ENCODE peak calls at places on chromosomes 4 and X, in six cellular contexts. U is islet precursor cell, S is lower lobe of right lung, W is left ventricle myocardium inferior, J is NCI-H1092, H is cardiac muscle cell. Q is an unnamed sample.
A peak's percentile ranks its signal among the peaks of the same experiment; 100 is the strongest.

GRCh38 chrX:39752820-39753219 is 344.9 kb downstream of the BCOR start:
- DNase-seq in S (no peak), J (peak; percentile 47), U (no peak), H (peak; percentile 70), W (no peak), Q (no peak)

GRCh38 chrX:119512145-119512800 is 44.0 kb downstream of the SLC25A5 start:
- DNase-seq in S (peak; percentile 65), U (peak; percentile 89), J (peak; percentile 66), W (peak; percentile 29), H (peak; percentile 81), Q (peak; percentile 89)

GRCh38 chrX:41031256-41031967 is 53.8 kb upstream of the USP9X start:
- DNase-seq in S (no peak), J (no peak), U (no peak), H (no peak), W (no peak), Q (peak; percentile 30)

GRCh38 chrX:132677233-132677716 is 188.4 kb upstream of the MBNL3 start:
- DNase-seq in W (no peak), J (no peak), U (no peak), H (no peak), S (no peak), Q (no peak)

GRCh38 chr4:87506974-87507701 is 22.0 kb downstream of the SPARCL1 start:
- DNase-seq in J (no peak), S (no peak), U (no peak), W (no peak), H (peak; percentile 87), Q (no peak)

GRCh38 chrX:68839771-68840170 is 10.9 kb downstream of the EFNB1 start:
- DNase-seq in S (no peak), W (no peak), U (peak; percentile 28), J (no peak), H (no peak), Q (no peak)

GRCh38 chr4:108620933-108621905 is 843 bp downstream of the RPL34 start:
- DNase-seq in H (peak; percentile 13), U (no peak), S (no peak), W (no peak), J (no peak), Q (no peak)

GRCh38 chrX:38654302-38654701 is 93.0 kb downstream of the TSPAN7 start:
- DNase-seq in H (peak; percentile 57), J (peak; percentile 14), U (no peak), S (no peak), W (no peak), Q (peak; percentile 14)

GRCh38 chrX:107630031-107630689 is 1.9 kb downstream of the PRPS1 start:
- DNase-seq in H (no peak), W (no peak), J (no peak), U (no peak), S (no peak), Q (no peak)

GRCh38 chr4:58507079-58507478 is 1396.9 kb upstream of the IGFBP7 start:
- DNase-seq in U (peak; percentile 54), J (no peak), H (no peak), S (no peak), W (no peak), Q (peak; percentile 36)